ENCODE peak calls at places on chromosomes 1 and 21, in nine cellular contexts. E, C, J, S, H, B, Q, F and K are unnamed samples.

GRCh38 chr21:44853601-44854390 is 19.7 kb downstream of the PTTG1IP start:
- DNase-seq in C (no peak), B (no peak), S (no peak), F (no peak), J (no peak), H (no peak), E (no peak), Q (no peak), K (no peak)

GRCh38 chr1:19300211-19300610 is 11.6 kb upstream of the AKR7A3 start:
- DNase-seq in Q (no peak), J (no peak), F (no peak), S (no peak), B (no peak), C (no peak), E (no peak), H (no peak), K (no peak)

GRCh38 chr1:206744683-206745082 is 25.9 kb upstream of the IL19 start:
- DNase-seq in E (no peak), B (no peak), Q (no peak), C (no peak), H (no peak), S (no peak), F (no peak), J (no peak), K (no peak)

GRCh38 chr21:44878053-44878982 is 4.8 kb upstream of the PTTG1IP start:
- DNase-seq in J (peak; percentile 52), F (no peak), S (no peak), H (no peak), Q (peak; percentile 73), C (no peak), E (no peak), B (no peak), K (no peak)

GRCh38 chr1:101769520-101769919 is 227.2 kb downstream of the OLFM3 start:
- DNase-seq in C (no peak), S (peak; percentile 9), B (no peak), F (no peak), H (no peak), E (no peak), J (peak; percentile 24), Q (peak; percentile 20), K (no peak)

GRCh38 chr1:111378806-111379205 is 48.7 kb downstream of the OVGP1 start:
- DNase-seq in J (no peak), C (no peak), F (no peak), H (no peak), Q (no peak), S (no peak), B (no peak), E (no peak), K (no peak)

GRCh38 chr1:156959414-156959813 is 39.0 kb downstream of the LRRC71 start:
- DNase-seq in E (no peak), F (no peak), J (no peak), B (peak; percentile 33), C (no peak), S (peak; percentile 29), Q (peak; percentile 72), H (no peak), K (no peak)

GRCh38 chr1:201008666-201009360 is 14.7 kb downstream of the KIF21B start:
- DNase-seq in E (peak; percentile 60), J (no peak), F (no peak), S (no peak), H (no peak), C (no peak), Q (no peak), B (no peak), K (no peak)

GRCh38 chr1:66434096-66434495 is 99.9 kb upstream of the SGIP1 start:
- DNase-seq in B (peak; percentile 69), E (no peak), J (no peak), C (no peak), H (no peak), S (no peak), Q (peak; percentile 31), F (no peak), K (no peak)

GRCh38 chr21:35190201-35190701 is 141.1 kb upstream of the RUNX1 start:
- DNase-seq in H (no peak), J (no peak), B (no peak), S (no peak), C (no peak), F (no peak), Q (peak; percentile 82), E (no peak), K (no peak)

GRCh38 chr1:214934035-214934434 is 148.5 kb upstream of the KCNK2 start:
- DNase-seq in C (no peak), E (no peak), S (no peak), J (no peak), Q (no peak), B (peak; percentile 20), H (no peak), F (no peak), K (no peak)

GRCh38 chr1:179809506-179810366 is 66.6 kb downstream of the FAM163A start:
- DNase-seq in F (peak; percentile 70), E (peak; percentile 53), H (peak; percentile 52), Q (peak; percentile 75), J (peak; percentile 72), S (peak; percentile 81), B (peak; percentile 23), C (no peak), K (peak; percentile 51)